ENCODE peak calls at places on chromosomes 1 and 21, in nine cellular contexts. One of them, this sample, is unnamed.

GRCh38 chr1:95039360-95040031 is 33.3 kb downstream of the ALG14 start:
- DNase-seq in kidney: no peak
- DNase-seq in colonic mucosa: no peak
- DNase-seq in neural crest cell: no peak
- DNase-seq in adrenal gland: no peak
- DNase-seq in AG04449: no peak
- DNase-seq in hepatocyte: peak; percentile 39
- DNase-seq in fibroblast of lung: no peak
- DNase-seq in transverse colon: no peak
- DNase-seq in this sample: no peak

GRCh38 chr1:25550683-25551310 is 7.4 kb downstream of the LDLRAP1 start:
- DNase-seq in kidney: no peak
- DNase-seq in colonic mucosa: no peak
- DNase-seq in neural crest cell: no peak
- DNase-seq in adrenal gland: peak; percentile 65
- DNase-seq in AG04449: no peak
- DNase-seq in hepatocyte: no peak
- DNase-seq in fibroblast of lung: peak; percentile 42
- DNase-seq in transverse colon: no peak
- DNase-seq in this sample: no peak

GRCh38 chr1:44808063-44808937 is at the start of gene BTBD19:
- DNase-seq in kidney: peak; percentile 96
- DNase-seq in colonic mucosa: peak; percentile 70
- DNase-seq in neural crest cell: peak; percentile 70
- DNase-seq in adrenal gland: peak; percentile 91
- DNase-seq in AG04449: peak; percentile 61
- DNase-seq in hepatocyte: peak; percentile 95
- DNase-seq in fibroblast of lung: peak; percentile 95
- DNase-seq in transverse colon: peak; percentile 64
- DNase-seq in this sample: peak; percentile 86

GRCh38 chr1:92483442-92484170 is 3.1 kb downstream of the GFI1 start:
- DNase-seq in kidney: peak; percentile 70
- DNase-seq in colonic mucosa: peak; percentile 50
- DNase-seq in neural crest cell: peak; percentile 14
- DNase-seq in adrenal gland: no peak
- DNase-seq in AG04449: no peak
- DNase-seq in hepatocyte: peak; percentile 14
- DNase-seq in fibroblast of lung: no peak
- DNase-seq in transverse colon: peak; percentile 66
- DNase-seq in this sample: peak; percentile 61

GRCh38 chr1:219988387-219988786 is 57.9 kb downstream of the EPRS1 start:
- DNase-seq in kidney: no peak
- DNase-seq in colonic mucosa: no peak
- DNase-seq in neural crest cell: no peak
- DNase-seq in adrenal gland: no peak
- DNase-seq in AG04449: no peak
- DNase-seq in hepatocyte: no peak
- DNase-seq in fibroblast of lung: no peak
- DNase-seq in transverse colon: no peak
- DNase-seq in this sample: no peak

GRCh38 chr1:99969260-99969728 is 502 bp upstream of the SLC35A3 start:
- DNase-seq in kidney: no peak
- DNase-seq in colonic mucosa: no peak
- DNase-seq in neural crest cell: peak; percentile 2
- DNase-seq in adrenal gland: no peak
- DNase-seq in AG04449: no peak
- DNase-seq in hepatocyte: peak; percentile 11
- DNase-seq in fibroblast of lung: no peak
- DNase-seq in transverse colon: no peak
- DNase-seq in this sample: no peak

GRCh38 chr1:39407889-39408640 is 83.4 kb upstream of the BMP8A start:
- DNase-seq in kidney: no peak
- DNase-seq in colonic mucosa: peak; percentile 51
- DNase-seq in neural crest cell: no peak
- DNase-seq in adrenal gland: no peak
- DNase-seq in AG04449: no peak
- DNase-seq in hepatocyte: peak; percentile 68
- DNase-seq in fibroblast of lung: no peak
- DNase-seq in transverse colon: peak; percentile 27
- DNase-seq in this sample: no peak

GRCh38 chr1:51284487-51284954 is 45.8 kb downstream of the TTC39A start:
- DNase-seq in kidney: no peak
- DNase-seq in colonic mucosa: peak; percentile 76
- DNase-seq in neural crest cell: no peak
- DNase-seq in adrenal gland: peak; percentile 83
- DNase-seq in AG04449: no peak
- DNase-seq in hepatocyte: no peak
- DNase-seq in fibroblast of lung: no peak
- DNase-seq in transverse colon: peak; percentile 33
- DNase-seq in this sample: no peak

GRCh38 chr1:87367549-87367948 is 38.9 kb downstream of the LMO4 start:
- DNase-seq in kidney: no peak
- DNase-seq in colonic mucosa: no peak
- DNase-seq in neural crest cell: no peak
- DNase-seq in adrenal gland: no peak
- DNase-seq in AG04449: no peak
- DNase-seq in hepatocyte: no peak
- DNase-seq in fibroblast of lung: no peak
- DNase-seq in transverse colon: no peak
- DNase-seq in this sample: no peak

GRCh38 chr1:186404454-186405051 is 28.9 kb downstream of the ODR4 start:
- DNase-seq in kidney: no peak
- DNase-seq in colonic mucosa: no peak
- DNase-seq in neural crest cell: no peak
- DNase-seq in adrenal gland: no peak
- DNase-seq in AG04449: peak; percentile 17
- DNase-seq in hepatocyte: peak; percentile 47
- DNase-seq in fibroblast of lung: peak; percentile 70
- DNase-seq in transverse colon: no peak
- DNase-seq in this sample: no peak

GRCh38 chr1:166484871-166485270 is 318.1 kb upstream of the FAM78B start:
- DNase-seq in kidney: no peak
- DNase-seq in colonic mucosa: no peak
- DNase-seq in neural crest cell: no peak
- DNase-seq in adrenal gland: no peak
- DNase-seq in AG04449: no peak
- DNase-seq in hepatocyte: no peak
- DNase-seq in fibroblast of lung: no peak
- DNase-seq in transverse colon: no peak
- DNase-seq in this sample: no peak

GRCh38 chr21:32958288-32958992 is 67.3 kb upstream of the OLIG2 start:
- DNase-seq in kidney: no peak
- DNase-seq in colonic mucosa: no peak
- DNase-seq in neural crest cell: no peak
- DNase-seq in adrenal gland: no peak
- DNase-seq in AG04449: no peak
- DNase-seq in hepatocyte: no peak
- DNase-seq in fibroblast of lung: no peak
- DNase-seq in transverse colon: no peak
- DNase-seq in this sample: no peak

GRCh38 chr1:9198538-9199361 is 35.8 kb upstream of the H6PD start:
- DNase-seq in kidney: no peak
- DNase-seq in colonic mucosa: no peak
- DNase-seq in neural crest cell: peak; percentile 48
- DNase-seq in adrenal gland: no peak
- DNase-seq in AG04449: no peak
- DNase-seq in hepatocyte: peak; percentile 71
- DNase-seq in fibroblast of lung: peak; percentile 44
- DNase-seq in transverse colon: no peak
- DNase-seq in this sample: peak; percentile 81

GRCh38 chr1:69569281-69569970 is 1.7 kb downstream of the LRRC7 start:
- DNase-seq in kidney: peak; percentile 48
- DNase-seq in colonic mucosa: no peak
- DNase-seq in neural crest cell: peak; percentile 9
- DNase-seq in adrenal gland: no peak
- DNase-seq in AG04449: no peak
- DNase-seq in hepatocyte: no peak
- DNase-seq in fibroblast of lung: no peak
- DNase-seq in transverse colon: no peak
- DNase-seq in this sample: peak; percentile 30

GRCh38 chr21:45950740-45951515 is 30.6 kb upstream of the COL6A1 start:
- DNase-seq in kidney: no peak
- DNase-seq in colonic mucosa: peak; percentile 26
- DNase-seq in neural crest cell: no peak
- DNase-seq in adrenal gland: no peak
- DNase-seq in AG04449: no peak
- DNase-seq in hepatocyte: peak; percentile 51
- DNase-seq in fibroblast of lung: peak; percentile 64
- DNase-seq in transverse colon: peak; percentile 36
- DNase-seq in this sample: no peak

GRCh38 chr1:234997201-234998173 is 131.2 kb downstream of the TOMM20 start:
- DNase-seq in kidney: peak; percentile 99
- DNase-seq in colonic mucosa: peak; percentile 93
- DNase-seq in neural crest cell: no peak
- DNase-seq in adrenal gland: peak; percentile 100
- DNase-seq in AG04449: peak; percentile 98
- DNase-seq in hepatocyte: peak; percentile 87
- DNase-seq in fibroblast of lung: peak; percentile 99
- DNase-seq in transverse colon: peak; percentile 95
- DNase-seq in this sample: no peak

GRCh38 chr1:193283026-193283425 is 96.6 kb upstream of the B3GALT2 start:
- DNase-seq in kidney: no peak
- DNase-seq in colonic mucosa: no peak
- DNase-seq in neural crest cell: no peak
- DNase-seq in adrenal gland: no peak
- DNase-seq in AG04449: no peak
- DNase-seq in hepatocyte: no peak
- DNase-seq in fibroblast of lung: peak; percentile 16
- DNase-seq in transverse colon: no peak
- DNase-seq in this sample: no peak

DNA sequence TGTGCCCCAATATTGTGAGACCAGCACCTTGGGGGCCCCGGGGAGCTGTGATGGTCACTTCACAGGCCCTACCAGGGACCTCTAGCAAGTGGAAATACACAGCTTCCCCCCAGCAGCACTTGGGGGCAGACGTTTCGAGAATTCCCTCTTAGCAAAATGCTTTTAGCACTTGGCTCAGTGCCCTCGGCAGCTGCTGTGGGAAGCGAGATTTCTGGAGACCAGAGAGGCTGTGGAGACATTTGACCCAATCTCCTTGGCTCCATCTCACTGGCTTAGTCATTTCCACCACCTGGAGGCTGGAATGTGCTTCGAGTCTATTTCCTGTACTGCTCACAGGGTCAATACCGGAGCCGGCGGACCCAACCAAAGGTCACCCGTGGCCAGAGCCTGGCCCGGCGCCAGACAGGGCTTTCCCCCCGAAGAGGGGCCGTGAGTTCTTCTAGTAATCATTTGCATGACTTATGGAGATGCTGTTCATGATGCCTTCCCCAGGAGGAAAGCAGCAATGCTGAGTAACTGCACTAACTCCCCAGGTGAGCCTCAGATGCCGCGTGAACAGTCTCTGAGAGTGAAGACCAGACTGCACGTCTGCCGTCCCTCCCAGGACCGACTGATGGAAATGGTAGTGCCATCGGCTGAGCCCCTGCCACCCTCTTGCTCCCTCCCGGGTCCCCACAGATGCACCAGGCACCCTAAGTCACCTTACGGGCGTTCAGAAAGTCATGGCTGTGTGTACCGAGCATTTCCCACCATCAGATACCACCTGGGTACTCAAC is 4.4 kb upstream of the C2CD2 start:
- DNase-seq in kidney: peak; percentile 90
- DNase-seq in colonic mucosa: peak; percentile 51
- DNase-seq in neural crest cell: no peak
- DNase-seq in adrenal gland: peak; percentile 80
- DNase-seq in AG04449: peak; percentile 55
- DNase-seq in hepatocyte: peak; percentile 63
- DNase-seq in fibroblast of lung: peak; percentile 93
- DNase-seq in transverse colon: peak; percentile 61
- DNase-seq in this sample: no peak
- TF ChIP-seq CTCF in kidney: peak; percentile 19
- TF ChIP-seq CTCF in colonic mucosa: no peak
- TF ChIP-seq CTCF in neural crest cell: no peak
- TF ChIP-seq CTCF in adrenal gland: no peak
- TF ChIP-seq CTCF in AG04449: peak; percentile 30
- TF ChIP-seq CTCF in hepatocyte: peak; percentile 34
- TF ChIP-seq CTCF in fibroblast of lung: peak; percentile 20
- TF ChIP-seq CTCF in transverse colon: peak; percentile 27
- TF ChIP-seq CTCF in this sample: no peak

DNA sequence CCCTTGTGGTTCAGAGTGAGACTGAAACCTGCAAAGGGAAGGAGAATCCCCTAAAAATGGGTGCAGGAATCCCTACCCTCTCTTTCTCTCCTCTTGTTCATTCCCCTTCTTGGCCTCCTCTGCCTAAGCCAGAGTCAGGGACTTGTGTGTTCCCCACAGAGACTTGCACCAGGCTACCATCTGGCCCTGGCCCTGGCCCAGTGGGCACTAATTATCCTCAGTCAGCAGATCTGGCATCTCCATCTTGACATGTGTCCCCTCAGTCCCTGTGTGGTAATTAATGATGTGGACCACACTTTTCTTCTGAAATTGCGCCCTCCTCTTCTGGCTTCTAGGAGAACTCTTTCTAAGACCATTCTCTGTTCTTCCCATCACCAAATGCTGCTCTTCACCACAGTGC is 354.4 kb downstream of the SETD4 start:
- DNase-seq in kidney: no peak
- DNase-seq in colonic mucosa: no peak
- DNase-seq in neural crest cell: no peak
- DNase-seq in adrenal gland: no peak
- DNase-seq in AG04449: no peak
- DNase-seq in hepatocyte: no peak
- DNase-seq in fibroblast of lung: no peak
- DNase-seq in transverse colon: no peak
- DNase-seq in this sample: no peak
- TF ChIP-seq CTCF in kidney: no peak
- TF ChIP-seq CTCF in colonic mucosa: no peak
- TF ChIP-seq CTCF in neural crest cell: no peak
- TF ChIP-seq CTCF in adrenal gland: no peak
- TF ChIP-seq CTCF in AG04449: no peak
- TF ChIP-seq CTCF in hepatocyte: no peak
- TF ChIP-seq CTCF in fibroblast of lung: no peak
- TF ChIP-seq CTCF in transverse colon: no peak
- TF ChIP-seq CTCF in this sample: no peak

GRCh38 chr1:150972417-150972940 is 2.2 kb downstream of the CERS2 start:
- DNase-seq in kidney: no peak
- DNase-seq in colonic mucosa: no peak
- DNase-seq in neural crest cell: no peak
- DNase-seq in adrenal gland: peak; percentile 38
- DNase-seq in AG04449: no peak
- DNase-seq in hepatocyte: no peak
- DNase-seq in fibroblast of lung: no peak
- DNase-seq in transverse colon: no peak
- DNase-seq in this sample: no peak
- TF ChIP-seq CTCF in kidney: no peak
- TF ChIP-seq CTCF in colonic mucosa: no peak
- TF ChIP-seq CTCF in neural crest cell: no peak
- TF ChIP-seq CTCF in adrenal gland: no peak
- TF ChIP-seq CTCF in AG04449: no peak
- TF ChIP-seq CTCF in hepatocyte: no peak
- TF ChIP-seq CTCF in fibroblast of lung: no peak
- TF ChIP-seq CTCF in transverse colon: no peak
- TF ChIP-seq CTCF in this sample: no peak

DNA sequence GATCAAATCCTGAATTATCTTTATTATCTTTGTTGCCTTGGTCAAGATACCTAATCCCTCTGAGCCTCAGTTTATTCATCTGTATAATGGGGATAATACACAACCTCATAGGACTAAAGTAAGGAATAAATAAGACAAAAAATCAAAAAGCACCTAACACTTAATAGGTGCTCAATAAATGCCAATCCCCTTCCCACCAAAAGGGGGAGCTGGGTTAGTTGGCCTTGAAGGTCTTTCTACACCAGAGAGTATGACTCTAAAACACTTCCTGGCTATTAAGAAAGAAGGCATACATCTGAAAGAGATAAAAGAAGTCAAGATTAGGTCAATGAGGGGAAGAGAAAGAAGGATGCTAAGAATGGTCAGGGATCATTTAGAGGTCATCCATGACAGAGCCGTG is 11.1 kb downstream of the VSIG8 start:
- DNase-seq in kidney: no peak
- DNase-seq in colonic mucosa: no peak
- DNase-seq in neural crest cell: no peak
- DNase-seq in adrenal gland: no peak
- DNase-seq in AG04449: no peak
- DNase-seq in hepatocyte: no peak
- DNase-seq in fibroblast of lung: no peak
- DNase-seq in transverse colon: no peak
- DNase-seq in this sample: no peak
- TF ChIP-seq CTCF in kidney: no peak
- TF ChIP-seq CTCF in colonic mucosa: no peak
- TF ChIP-seq CTCF in neural crest cell: peak; percentile 8
- TF ChIP-seq CTCF in adrenal gland: no peak
- TF ChIP-seq CTCF in AG04449: no peak
- TF ChIP-seq CTCF in hepatocyte: no peak
- TF ChIP-seq CTCF in fibroblast of lung: no peak
- TF ChIP-seq CTCF in transverse colon: no peak
- TF ChIP-seq CTCF in this sample: no peak